ENCODE peak calls at places on chromosomes 12 and 14, in five cellular contexts. K, I, V, X and U are unnamed samples.

GRCh38 chr14:67962215-67962644 is 142.7 kb downstream of the RAD51B start:
- DNase-seq in K (no peak), I (no peak), V (no peak), X (no peak), U (no peak)

GRCh38 chr12:97594236-97594635 is 131.6 kb downstream of the RMST start:
- DNase-seq in K (no peak), I (no peak), V (no peak), X (no peak), U (no peak)

GRCh38 chr14:23299558-23299957 is 3.1 kb downstream of the PPP1R3E start:
- DNase-seq in K (no peak), I (no peak), V (no peak), X (peak; percentile 80), U (peak; percentile 70)

GRCh38 chr12:120209851-120210250 is 8.9 kb upstream of the RPLP0 start:
- DNase-seq in K (no peak), I (no peak), V (no peak), X (no peak), U (no peak)

GRCh38 chr12:46380881-46381280 is 8.3 kb upstream of the SLC38A2 start:
- DNase-seq in K (no peak), I (no peak), V (no peak), X (no peak), U (no peak)

GRCh38 chr14:21042918-21043317 is 756 bp downstream of the RNASE7 start:
- DNase-seq in K (no peak), I (no peak), V (no peak), X (no peak), U (no peak)

GRCh38 chr12:15924956-15925355 is 13.8 kb downstream of the DERA start:
- DNase-seq in K (peak; percentile 70), I (no peak), V (no peak), X (no peak), U (no peak)

GRCh38 chr12:99154264-99154982 is 493.1 kb upstream of the GARIN6 start:
- DNase-seq in K (peak; percentile 7), I (peak; percentile 30), V (no peak), X (no peak), U (no peak)

GRCh38 chr14:39768579-39768978 is 336.3 kb upstream of the FBXO33 start:
- DNase-seq in K (no peak), I (no peak), V (no peak), X (no peak), U (no peak)

GRCh38 chr12:1919284-1919683 is 832 bp upstream of the CACNA2D4 start:
- DNase-seq in K (no peak), I (peak; percentile 12), V (no peak), X (no peak), U (no peak)

GRCh38 chr14:101196795-101197590 is 293.5 kb upstream of the RTL1 start:
- DNase-seq in K (peak; percentile 62), I (peak; percentile 74), V (no peak), X (no peak), U (no peak)

GRCh38 chr14:60102389-60102788 is 10.7 kb downstream of the PCNX4 start:
- DNase-seq in K (no peak), I (no peak), V (no peak), X (peak; percentile 65), U (peak; percentile 91)

GRCh38 chr14:90423166-90423565 is 26.3 kb downstream of the CALM1 start:
- DNase-seq in K (no peak), I (no peak), V (no peak), X (no peak), U (no peak)

GRCh38 chr14:77041837-77042557 is 13.5 kb upstream of the IRF2BPL start:
- DNase-seq in K (no peak), I (no peak), V (no peak), X (peak; percentile 88), U (peak; percentile 98)

GRCh38 chr12:103827800-103828440 is 13.1 kb downstream of the NT5DC3 start:
- DNase-seq in K (no peak), I (no peak), V (no peak), X (no peak), U (no peak)

GRCh38 chr12:47004634-47005033 is 74.8 kb upstream of the PCED1B start:
- DNase-seq in K (no peak), I (no peak), V (no peak), X (peak; percentile 11), U (peak; percentile 17)

GRCh38 chr12:17134315-17134714 is 528.4 kb upstream of the LMO3 start:
- DNase-seq in K (no peak), I (no peak), V (no peak), X (no peak), U (no peak)

GRCh38 chr14:65100905-65101541 is 1.3 kb downstream of the MAX start:
- DNase-seq in K (peak; percentile 65), I (no peak), V (no peak), X (peak; percentile 15), U (no peak)

DNA sequence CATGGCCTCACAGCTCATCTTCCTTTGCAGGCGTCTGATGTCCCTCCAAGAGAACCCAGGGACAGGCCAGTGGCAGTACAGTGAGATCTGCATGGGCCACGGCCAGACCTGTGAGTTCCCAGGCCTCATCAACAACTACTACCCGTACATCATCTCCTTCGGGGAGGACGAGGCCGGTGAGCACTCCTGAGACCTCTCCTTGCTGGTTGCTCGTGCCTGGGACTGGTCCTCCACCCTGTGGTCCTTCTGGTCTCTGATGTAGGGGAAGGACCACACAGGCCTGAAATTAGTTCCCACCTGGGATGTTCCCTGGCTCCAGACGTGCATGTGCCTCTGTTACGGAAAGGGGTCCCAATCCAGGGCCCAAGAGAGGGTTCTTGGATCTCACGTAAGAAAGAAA is 17.9 kb downstream of the HHIPL1 start:
- DNase-seq in K (no peak), I (no peak), V (no peak), X (no peak), U (no peak)
- H2BK5ac ChIP-seq in K (no peak overlapping the region), I (no peak overlapping the region), V (no peak overlapping the region), X (no peak overlapping the region), U (no peak overlapping the region)

GRCh38 chr14:55446833-55447232 is 6.4 kb upstream of the TBPL2 start:
- DNase-seq in K (peak; percentile 16), I (no peak), V (no peak), X (peak; percentile 70), U (peak; percentile 97)

GRCh38 chr14:55448146-55448614 is 7.8 kb upstream of the TBPL2 start:
- DNase-seq in K (peak; percentile 39), I (no peak), V (no peak), X (peak; percentile 92), U (peak; percentile 97)

GRCh38 chr14:55450124-55450523 is 9.7 kb upstream of the TBPL2 start:
- DNase-seq in K (no peak), I (no peak), V (no peak), X (no peak), U (no peak)

GRCh38 chr14:55449116-55449515 is 8.7 kb upstream of the TBPL2 start:
- DNase-seq in K (no peak), I (no peak), V (no peak), X (no peak), U (no peak)

GRCh38 chr14:55446127-55446736 is 5.8 kb upstream of the TBPL2 start:
- DNase-seq in K (peak; percentile 88), I (peak; percentile 71), V (peak; percentile 82), X (peak; percentile 80), U (peak; percentile 86)
- H2BK120ac ChIP-seq in K (no peak overlapping the region), I (no peak overlapping the region), V (no peak overlapping the region), X (no peak overlapping the region), U (no peak overlapping the region)

GRCh38 chr12:69167648-69168165 is 71.7 kb upstream of the CPSF6 start:
- DNase-seq in K (no peak), I (peak; percentile 46), V (no peak), X (no peak), U (no peak)
- H2BK5ac ChIP-seq in K (no peak overlapping the region), I (no peak overlapping the region), V (no peak overlapping the region), X (no peak overlapping the region), U (no peak overlapping the region)

GRCh38 chr14:102590667-102591099 is 1.8 kb upstream of the RCOR1 start:
- DNase-seq in K (peak; percentile 82), I (peak; percentile 83), V (no peak), X (peak; percentile 67), U (peak; percentile 23)
- H2BK120ac ChIP-seq in K (peak overlapping the region; percentile 1), I (no peak overlapping the region), V (no peak overlapping the region), X (peak overlapping the region; percentile 84), U (peak overlapping the region; percentile 39)

GRCh38 chr12:6869049-6870021 is 2.0 kb downstream of the TPI1 start:
- DNase-seq in K (peak; percentile 97), I (peak; percentile 94), V (peak; percentile 87), X (peak; percentile 78), U (peak; percentile 70)
- H2BK5ac ChIP-seq in K (no peak overlapping the region), I (no peak overlapping the region), V (no peak overlapping the region), X (no peak overlapping the region), U (peak overlapping the region; percentile 23)

GRCh38 chr14:81561084-81561775 is 27.6 kb upstream of the SEL1L start:
- DNase-seq in K (peak; percentile 94), I (no peak), V (no peak), X (no peak), U (no peak)
- H2BK120ac ChIP-seq in K (peak overlapping the region; percentile 92), I (no peak overlapping the region), V (no peak overlapping the region), X (no peak overlapping the region), U (no peak overlapping the region)

GRCh38 chr12:3816266-3816665 is 56.9 kb downstream of the PARP11 start:
- DNase-seq in K (no peak), I (no peak), V (no peak), X (no peak), U (peak; percentile 19)
- H2BK5ac ChIP-seq in K (no peak overlapping the region), I (no peak overlapping the region), V (no peak overlapping the region), X (no peak overlapping the region), U (no peak overlapping the region)